ENCODE peak calls at places on chromosomes 5 and 9, in four cellular contexts. P, D, Z and K are unnamed samples.

GRCh38 chr5:180623844-180624243 is 25.6 kb downstream of the FLT4 start:
- DNase-seq in P (no peak), D (no peak), Z (no peak), K (no peak)

GRCh38 chr9:109027176-109027575 is 13.9 kb upstream of the CTNNAL1 start:
- DNase-seq in P (peak; percentile 51), D (no peak), Z (no peak), K (peak; percentile 33)

GRCh38 chr5:135891804-135892203 is 3.8 kb downstream of the IL9 start:
- DNase-seq in P (no peak), D (no peak), Z (no peak), K (no peak)

GRCh38 chr9:129836342-129837007 is 1.2 kb downstream of the USP20 start:
- DNase-seq in P (no peak), D (no peak), Z (peak; percentile 24), K (no peak)

GRCh38 chr9:20786807-20787206 is 102.7 kb downstream of the FOCAD start:
- DNase-seq in P (no peak), D (no peak), Z (no peak), K (no peak)

GRCh38 chr5:43802119-43802518 is 199.1 kb downstream of the NNT start:
- DNase-seq in P (no peak), D (no peak), Z (peak; percentile 58), K (peak; percentile 61)

GRCh38 chr9:107733530-107733907 is 243.9 kb upstream of the KLF4 start:
- DNase-seq in P (peak; percentile 45), D (no peak), Z (peak; percentile 65), K (peak; percentile 33)

GRCh38 chr9:17789316-17789715 is 210.4 kb downstream of the SH3GL2 start:
- DNase-seq in P (no peak), D (no peak), Z (no peak), K (no peak)

GRCh38 chr5:175257847-175258194 is 186.2 kb downstream of the DRD1 start:
- DNase-seq in P (no peak), D (no peak), Z (no peak), K (no peak)

GRCh38 chr5:66877843-66878242 is 281.6 kb downstream of the MAST4 start:
- DNase-seq in P (peak; percentile 68), D (peak; percentile 39), Z (peak; percentile 51), K (peak; percentile 24)

GRCh38 chr9:135087489-135087791 is at the start of gene OLFM1:
- DNase-seq in P (peak; percentile 46), D (peak; percentile 48), Z (peak; percentile 90), K (peak; percentile 47)

GRCh38 chr5:97764700-97765099 is 581.7 kb upstream of the RIOK2 start:
- DNase-seq in P (no peak), D (peak; percentile 86), Z (peak; percentile 66), K (peak; percentile 85)

GRCh38 chr9:6197330-6197729 is 18.3 kb upstream of the IL33 start:
- DNase-seq in P (peak; percentile 67), D (peak; percentile 50), Z (peak; percentile 65), K (no peak)

GRCh38 chr9:27688954-27689353 is 115.7 kb upstream of the C9orf72 start:
- DNase-seq in P (no peak), D (no peak), Z (no peak), K (no peak)

GRCh38 chr5:165805756-165806155 is 2300.3 kb downstream of the MAT2B start:
- DNase-seq in P (no peak), D (no peak), Z (no peak), K (no peak)

GRCh38 chr9:97767891-97768290 is 70.8 kb upstream of the XPA start:
- DNase-seq in P (no peak), D (no peak), Z (peak; percentile 50), K (peak; percentile 9)

GRCh38 chr9:109117856-109118801 is 1.6 kb downstream of the TMEM245 start:
- DNase-seq in P (peak; percentile 65), D (peak; percentile 88), Z (peak; percentile 62), K (peak; percentile 87)

GRCh38 chr9:96852676-96853075 is 1.6 kb downstream of the ZNF782 start:
- DNase-seq in P (no peak), D (peak; percentile 26), Z (no peak), K (no peak)

GRCh38 chr9:95284667-95285066 is 32.8 kb downstream of the FANCC start:
- DNase-seq in P (no peak), D (no peak), Z (no peak), K (no peak)

GRCh38 chr9:33153666-33154065 is 13.5 kb downstream of the B4GALT1 start:
- DNase-seq in P (no peak), D (no peak), Z (no peak), K (no peak)

GRCh38 chr5:172611913-172612312 is 29.1 kb upstream of the NEURL1B start:
- DNase-seq in P (no peak), D (no peak), Z (no peak), K (no peak)

GRCh38 chr9:38066907-38067610 is 2.0 kb downstream of the SHB start:
- DNase-seq in P (peak; percentile 48), D (peak; percentile 16), Z (peak; percentile 63), K (peak; percentile 34)

GRCh38 chr9:83422512-83422911 is 115.7 kb downstream of the FRMD3 start:
- DNase-seq in P (no peak), D (no peak), Z (peak; percentile 49), K (peak; percentile 11)

GRCh38 chr9:21994526-21994995 is at the start of gene CDKN2B-AS1:
- DNase-seq in P (peak; percentile 74), D (peak; percentile 78), Z (peak; percentile 81), K (peak; percentile 58)

GRCh38 chr9:90053027-90053426 is 448.2 kb downstream of the GADD45G start:
- DNase-seq in P (no peak), D (peak; percentile 9), Z (no peak), K (no peak)

DNA sequence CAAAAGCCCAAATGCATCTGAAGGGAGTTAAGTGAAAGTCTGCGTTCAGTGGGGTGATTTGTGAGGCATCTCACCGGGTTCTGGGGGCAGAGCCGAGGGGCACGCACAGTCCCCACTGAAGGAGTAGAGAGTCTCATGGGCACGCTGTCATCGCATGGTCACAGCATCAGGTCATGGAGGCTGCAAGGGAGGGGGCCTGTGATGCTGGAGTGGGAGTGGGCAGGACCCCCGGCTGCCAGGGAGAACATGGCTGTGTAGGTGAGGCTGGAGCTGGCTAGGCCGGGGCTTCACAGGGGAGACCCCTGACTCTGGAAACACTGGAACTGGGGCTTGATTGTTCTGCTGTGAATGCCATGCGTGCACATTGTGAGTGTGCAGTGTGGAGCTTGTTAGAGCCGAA is 360.5 kb downstream of the IRX2 start:
- DNase-seq in P (no peak), D (no peak), Z (no peak), K (no peak)
- H3K9me3 ChIP-seq in P (peaks cover 3% of the 10 kb centered on the region), D (no peaks in the 10 kb centered on the region), Z (no peaks in the 10 kb centered on the region), K (no peaks in the 10 kb centered on the region)

DNA sequence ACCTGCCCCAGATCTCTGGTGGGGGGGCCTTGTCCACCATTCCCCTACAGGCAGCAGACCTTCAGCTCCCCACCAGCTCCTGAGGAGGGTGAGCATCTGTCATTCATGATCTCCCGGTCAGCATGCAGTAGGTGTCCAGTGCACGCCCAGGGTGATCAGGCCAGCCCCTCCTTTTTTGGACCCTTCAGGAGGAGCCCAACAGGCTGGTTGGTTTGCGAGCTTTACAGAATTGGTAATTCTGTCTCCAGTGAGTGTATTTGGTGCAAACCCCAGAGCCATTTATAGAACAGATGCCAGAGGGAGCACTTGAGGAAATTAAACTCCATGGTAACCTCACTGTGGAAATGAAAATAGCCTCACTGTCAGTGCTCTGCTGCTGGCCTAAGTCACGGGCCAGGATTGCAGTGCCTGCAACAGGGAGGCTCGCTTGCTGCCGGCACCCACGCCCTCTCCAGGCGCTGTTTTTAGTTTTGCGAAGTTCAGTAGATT is 23.4 kb downstream of the WNK2 start:
- DNase-seq in P (no peak), D (no peak), Z (peak; percentile 82), K (peak; percentile 51)
- H2AFZ ChIP-seq in P (no peak overlapping the region), D (no peak overlapping the region), Z (peak overlapping the region; percentile 71), K (no peak overlapping the region)

GRCh38 chr5:148421661-148422060 is 37.9 kb downstream of the FBXO38 start:
- DNase-seq in P (no peak), D (no peak), Z (no peak), K (no peak)

GRCh38 chr5:148414848-148415247 is 31.1 kb downstream of the FBXO38 start:
- DNase-seq in P (no peak), D (no peak), Z (peak; percentile 14), K (no peak)

GRCh38 chr5:148418511-148418910 is 34.8 kb downstream of the FBXO38 start:
- DNase-seq in P (no peak), D (no peak), Z (no peak), K (no peak)

GRCh38 chr5:148412124-148412523 is 28.4 kb downstream of the FBXO38 start:
- DNase-seq in P (no peak), D (no peak), Z (no peak), K (no peak)

DNA sequence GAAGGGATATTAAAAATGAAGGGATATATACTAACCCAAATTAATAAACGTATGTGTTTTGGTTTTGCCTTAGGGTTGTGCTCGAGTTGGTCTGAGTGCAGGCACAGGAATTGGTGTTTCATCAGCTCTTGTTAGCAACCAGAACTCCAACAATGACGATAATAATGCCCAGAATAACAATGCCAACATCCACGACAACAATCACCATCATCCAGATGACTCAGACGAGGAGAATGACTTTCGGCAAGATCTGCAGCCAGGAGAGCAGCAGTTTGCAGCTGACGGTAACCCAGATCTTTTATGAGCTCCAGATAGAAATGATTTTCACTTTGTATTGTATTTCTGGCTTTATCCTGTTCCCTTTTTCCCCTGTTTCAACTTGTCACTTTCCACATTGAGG is 33.2 kb downstream of the FBXO38 start:
- DNase-seq in P (peak; percentile 97), D (peak; percentile 63), Z (peak; percentile 86), K (no peak)
- H3K27ac ChIP-seq in P (peak overlapping the region; percentile 92), D (peak overlapping the region; percentile 23), Z (peak overlapping the region; percentile 88), K (no peak overlapping the region)

GRCh38 chr5:1045960-1046560 is 37.5 kb downstream of the NKD2 start:
- DNase-seq in P (no peak), D (no peak), Z (no peak), K (no peak)

GRCh38 chr5:1041225-1042186 is 32.9 kb downstream of the NKD2 start:
- DNase-seq in P (no peak), D (peak; percentile 53), Z (no peak), K (no peak)

GRCh38 chr5:1043327-1043726 is 34.7 kb downstream of the NKD2 start:
- DNase-seq in P (no peak), D (no peak), Z (no peak), K (no peak)

GRCh38 chr5:1042626-1043025 is 34.0 kb downstream of the NKD2 start:
- DNase-seq in P (no peak), D (no peak), Z (no peak), K (no peak)

DNA sequence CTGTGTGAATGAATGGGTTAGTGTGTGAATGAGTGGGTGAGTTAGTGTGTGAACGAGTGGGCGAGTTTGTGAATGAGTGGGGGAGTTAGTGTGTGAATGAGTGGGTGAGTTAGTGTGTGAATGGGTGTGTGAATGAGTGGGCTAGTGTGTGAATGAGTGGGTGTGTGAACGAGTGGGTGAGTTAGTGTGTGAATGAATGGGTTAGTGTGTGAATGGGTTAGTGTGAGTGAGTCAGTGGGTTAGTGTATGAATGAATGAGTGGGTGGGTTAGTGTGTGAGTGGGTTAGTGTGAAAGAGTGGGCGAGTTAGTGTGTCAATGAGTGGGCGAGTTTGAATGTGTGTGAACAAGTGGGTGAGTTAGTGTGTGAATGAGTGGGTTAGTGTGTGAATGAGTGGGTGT is 35.5 kb downstream of the NKD2 start:
- DNase-seq in P (no peak), D (no peak), Z (no peak), K (no peak)
- H3K9me3 ChIP-seq in P (no peaks in the 10 kb centered on the region), D (no peaks in the 10 kb centered on the region), Z (no peaks in the 10 kb centered on the region), K (no peaks in the 10 kb centered on the region)

GRCh38 chr5:73321757-73322452 is 126.7 kb downstream of the FOXD1 start:
- DNase-seq in P (no peak), D (peak; percentile 89), Z (peak; percentile 96), K (peak; percentile 100)

GRCh38 chr5:73323466-73323865 is 125.1 kb downstream of the FOXD1 start:
- DNase-seq in P (no peak), D (no peak), Z (no peak), K (no peak)

GRCh38 chr5:73319036-73319435 is 129.5 kb downstream of the FOXD1 start:
- DNase-seq in P (no peak), D (no peak), Z (no peak), K (no peak)

GRCh38 chr5:73325546-73325945 is 123.0 kb downstream of the FOXD1 start:
- DNase-seq in P (no peak), D (no peak), Z (no peak), K (no peak)

GRCh38 chr5:73322453-73323076 is 126.0 kb downstream of the FOXD1 start:
- DNase-seq in P (no peak), D (no peak), Z (no peak), K (no peak)
- H2AFZ ChIP-seq in P (no peak overlapping the region), D (no peak overlapping the region), Z (peak overlapping the region; percentile 6), K (no peak overlapping the region)